ENCODE peak calls at places on chromosomes 5 and 9, in four cellular contexts. One of them, this sample, is unnamed.

GRCh38 chr9:127450170-127450830 is 906 bp downstream of the RPL12 start:
- DNase-seq in psoas muscle: no peak
- DNase-seq in cardiac muscle cell: peak
- DNase-seq in AG04449: no peak
- DNase-seq in this sample: no peak

GRCh38 chr5:69493235-69493925 is 790 bp downstream of the OCLN start:
- DNase-seq in psoas muscle: no peak
- DNase-seq in AG04449: no peak
- DNase-seq in cardiac muscle cell: peak
- DNase-seq in this sample: no peak

GRCh38 chr5:52846443-52846842 is 58.7 kb downstream of the ITGA1 start:
- DNase-seq in psoas muscle: no peak
- DNase-seq in cardiac muscle cell: no peak
- DNase-seq in AG04449: no peak
- DNase-seq in this sample: no peak

GRCh38 chr5:116759860-116760644 is 185.4 kb upstream of the SEMA6A start:
- DNase-seq in AG04449: no peak
- DNase-seq in psoas muscle: peak
- DNase-seq in cardiac muscle cell: no peak
- DNase-seq in this sample: no peak

GRCh38 chr9:32596096-32596865 is 23.3 kb upstream of the NDUFB6 start:
- DNase-seq in cardiac muscle cell: no peak
- DNase-seq in psoas muscle: no peak
- DNase-seq in AG04449: no peak
- DNase-seq in this sample: no peak

GRCh38 chr5:127941646-127942045 is 141.9 kb upstream of the SLC12A2 start:
- DNase-seq in psoas muscle: no peak
- DNase-seq in cardiac muscle cell: no peak
- DNase-seq in AG04449: no peak
- DNase-seq in this sample: no peak

GRCh38 chr9:127878652-127879377 is 1.3 kb upstream of the AK1 start:
- DNase-seq in psoas muscle: no peak
- DNase-seq in cardiac muscle cell: no peak
- DNase-seq in AG04449: no peak
- DNase-seq in this sample: no peak

GRCh38 chr9:98085955-98086354 is 29.4 kb downstream of the NANS start:
- DNase-seq in AG04449: no peak
- DNase-seq in psoas muscle: no peak
- DNase-seq in cardiac muscle cell: peak
- DNase-seq in this sample: no peak

GRCh38 chr5:79521156-79521555 is 7.2 kb upstream of the HOMER1 start:
- DNase-seq in AG04449: no peak
- DNase-seq in cardiac muscle cell: no peak
- DNase-seq in psoas muscle: no peak
- DNase-seq in this sample: no peak

GRCh38 chr5:53381-54174 is 38.4 kb upstream of the PLEKHG4B start:
- DNase-seq in psoas muscle: no peak
- DNase-seq in cardiac muscle cell: peak
- DNase-seq in AG04449: no peak
- DNase-seq in this sample: no peak

GRCh38 chr9:125749287-125749935 is 2.2 kb downstream of the PBX3 start:
- DNase-seq in psoas muscle: no peak
- DNase-seq in AG04449: no peak
- DNase-seq in cardiac muscle cell: no peak
- DNase-seq in this sample: no peak

GRCh38 chr5:126487596-126487995 is 64.4 kb downstream of the GRAMD2B start:
- DNase-seq in AG04449: no peak
- DNase-seq in psoas muscle: no peak
- DNase-seq in cardiac muscle cell: no peak
- DNase-seq in this sample: no peak

GRCh38 chr5:35777358-35778087 is 79.2 kb upstream of the IL7R start:
- DNase-seq in cardiac muscle cell: peak
- DNase-seq in psoas muscle: no peak
- DNase-seq in AG04449: peak
- DNase-seq in this sample: peak

GRCh38 chr9:71709384-71709783 is 58.9 kb downstream of the CEMIP2 start:
- DNase-seq in psoas muscle: no peak
- DNase-seq in cardiac muscle cell: no peak
- DNase-seq in AG04449: no peak
- DNase-seq in this sample: no peak

GRCh38 chr9:7802666-7803065 is 3.1 kb upstream of the DMAC1 start:
- DNase-seq in psoas muscle: no peak
- DNase-seq in AG04449: no peak
- DNase-seq in cardiac muscle cell: no peak
- DNase-seq in this sample: no peak

GRCh38 chr9:81492710-81493447 is 196.5 kb downstream of the TLE1 start:
- DNase-seq in psoas muscle: no peak
- DNase-seq in AG04449: peak
- DNase-seq in cardiac muscle cell: no peak
- DNase-seq in this sample: peak

GRCh38 chr5:149371296-149371962 is 7.7 kb downstream of the IL17B start:
- DNase-seq in cardiac muscle cell: peak
- DNase-seq in AG04449: no peak
- DNase-seq in psoas muscle: peak
- DNase-seq in this sample: no peak

GRCh38 chr5:4862500-4862899 is 277.6 kb upstream of the ADAMTS16 start:
- DNase-seq in AG04449: peak
- DNase-seq in psoas muscle: no peak
- DNase-seq in cardiac muscle cell: peak
- DNase-seq in this sample: peak

GRCh38 chr5:81639556-81639955 is 111.3 kb downstream of the SSBP2 start:
- DNase-seq in AG04449: no peak
- DNase-seq in psoas muscle: no peak
- DNase-seq in cardiac muscle cell: no peak
- DNase-seq in this sample: no peak

GRCh38 chr9:137875354-137875753 is 2.2 kb upstream of the CACNA1B start:
- DNase-seq in cardiac muscle cell: no peak
- DNase-seq in AG04449: no peak
- DNase-seq in psoas muscle: no peak
- DNase-seq in this sample: no peak

GRCh38 chr5:23571059-23571458 is 63.6 kb downstream of the PRDM9 start:
- DNase-seq in cardiac muscle cell: no peak
- DNase-seq in psoas muscle: no peak
- DNase-seq in AG04449: no peak
- DNase-seq in this sample: no peak

GRCh38 chr5:93596310-93596675 is 13.3 kb downstream of the NR2F1 start:
- DNase-seq in psoas muscle: no peak
- DNase-seq in AG04449: no peak
- DNase-seq in cardiac muscle cell: no peak
- DNase-seq in this sample: no peak

GRCh38 chr5:32059779-32060178 is 114.3 kb downstream of the GOLPH3 start:
- DNase-seq in cardiac muscle cell: no peak
- DNase-seq in AG04449: no peak
- DNase-seq in psoas muscle: no peak
- DNase-seq in this sample: no peak

GRCh38 chr5:32055891-32056866 is 117.9 kb downstream of the GOLPH3 start:
- DNase-seq in cardiac muscle cell: peak
- DNase-seq in psoas muscle: no peak
- DNase-seq in AG04449: no peak
- DNase-seq in this sample: no peak

GRCh38 chr5:32061236-32061635 is 112.9 kb downstream of the GOLPH3 start:
- DNase-seq in psoas muscle: no peak
- DNase-seq in AG04449: no peak
- DNase-seq in cardiac muscle cell: no peak
- DNase-seq in this sample: no peak

GRCh38 chr5:32058101-32058500 is 116.0 kb downstream of the GOLPH3 start:
- DNase-seq in psoas muscle: no peak
- DNase-seq in cardiac muscle cell: no peak
- DNase-seq in AG04449: no peak
- DNase-seq in this sample: no peak

DNA sequence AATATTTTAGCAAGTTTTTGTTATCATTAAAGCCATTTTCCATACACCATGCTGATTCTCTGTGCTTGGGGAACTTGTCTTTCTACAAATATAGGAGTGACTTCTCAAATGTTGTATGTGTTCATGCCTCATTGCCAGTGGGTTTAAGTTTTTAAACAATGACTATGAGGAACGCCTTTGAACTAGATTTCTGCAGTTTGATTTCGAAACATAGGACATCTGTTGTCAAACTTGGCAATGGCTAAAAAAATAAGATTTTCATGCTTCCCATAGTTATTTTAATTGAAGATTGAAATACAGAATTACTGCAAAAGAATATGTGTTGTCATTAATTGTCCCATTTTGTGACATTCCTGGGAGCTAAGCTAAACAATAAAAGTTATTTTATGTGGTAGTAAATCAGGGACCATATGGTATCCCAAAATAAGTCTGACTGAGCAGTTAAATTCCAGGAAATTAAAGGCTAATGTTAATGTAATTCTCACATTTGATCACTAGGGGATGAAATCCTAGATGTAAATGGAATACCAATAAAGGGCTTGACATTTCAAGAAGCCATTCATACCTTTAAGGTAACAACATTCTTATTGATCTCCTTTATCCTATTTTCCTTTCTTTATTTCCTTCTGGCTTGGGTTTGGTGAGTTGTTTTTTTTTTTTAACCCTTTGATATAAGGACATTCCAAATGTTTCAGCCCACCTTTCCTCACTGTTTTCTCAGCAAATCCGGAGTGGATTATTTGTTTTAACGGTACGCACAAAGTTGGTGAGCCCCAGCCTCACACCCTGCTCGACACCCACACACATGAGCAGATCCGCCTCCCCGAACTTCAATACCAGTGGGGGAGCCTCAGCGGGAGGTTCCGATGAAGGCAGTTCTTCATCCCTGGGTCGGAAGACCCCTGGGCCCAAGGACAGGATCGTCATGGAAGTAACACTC is 116.7 kb downstream of the GOLPH3 start:
- DNase-seq in psoas muscle: no peak
- DNase-seq in AG04449: no peak
- DNase-seq in cardiac muscle cell: no peak
- DNase-seq in this sample: no peak
- TF ChIP-seq CTCF in psoas muscle: peak
- TF ChIP-seq CTCF in AG04449: no peak
- TF ChIP-seq CTCF in cardiac muscle cell: peak
- TF ChIP-seq CTCF in this sample: no peak

GRCh38 chr5:103122242-103122641 is 2.1 kb downstream of the PPIP5K2 start:
- DNase-seq in psoas muscle: no peak
- DNase-seq in cardiac muscle cell: no peak
- DNase-seq in AG04449: no peak
- DNase-seq in this sample: no peak
- H3K4me3 ChIP-seq in psoas muscle: no peak
- H3K4me3 ChIP-seq in cardiac muscle cell: no peak
- H3K4me3 ChIP-seq in AG04449: no peak
- H3K4me3 ChIP-seq in this sample: no peak

DNA sequence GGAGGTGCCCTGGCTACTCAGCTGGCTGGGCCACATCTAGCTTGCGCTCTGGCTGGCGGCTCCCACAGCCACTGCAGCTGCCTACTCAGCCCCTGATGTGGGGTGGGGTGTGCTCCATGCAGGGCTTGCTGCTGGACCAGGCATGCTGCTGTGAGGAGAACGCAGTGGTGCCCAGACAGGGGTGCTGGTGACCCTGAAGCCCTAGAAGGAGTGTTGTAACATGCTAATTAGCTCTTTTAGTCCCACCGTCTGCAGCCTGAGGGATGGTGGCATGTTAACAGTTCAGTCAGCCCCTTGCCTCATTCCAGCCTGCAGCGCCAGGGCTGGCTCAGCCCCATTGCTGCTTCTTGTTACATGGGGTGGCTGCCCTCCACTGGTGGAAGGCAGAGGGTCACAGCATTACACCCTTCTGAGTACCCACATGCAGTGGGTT is 642.3 kb downstream of the DMRTA1 start:
- DNase-seq in psoas muscle: no peak
- DNase-seq in cardiac muscle cell: peak
- DNase-seq in AG04449: no peak
- DNase-seq in this sample: no peak
- TF ChIP-seq CTCF in psoas muscle: peak
- TF ChIP-seq CTCF in cardiac muscle cell: no peak
- TF ChIP-seq CTCF in AG04449: no peak
- TF ChIP-seq CTCF in this sample: no peak

DNA sequence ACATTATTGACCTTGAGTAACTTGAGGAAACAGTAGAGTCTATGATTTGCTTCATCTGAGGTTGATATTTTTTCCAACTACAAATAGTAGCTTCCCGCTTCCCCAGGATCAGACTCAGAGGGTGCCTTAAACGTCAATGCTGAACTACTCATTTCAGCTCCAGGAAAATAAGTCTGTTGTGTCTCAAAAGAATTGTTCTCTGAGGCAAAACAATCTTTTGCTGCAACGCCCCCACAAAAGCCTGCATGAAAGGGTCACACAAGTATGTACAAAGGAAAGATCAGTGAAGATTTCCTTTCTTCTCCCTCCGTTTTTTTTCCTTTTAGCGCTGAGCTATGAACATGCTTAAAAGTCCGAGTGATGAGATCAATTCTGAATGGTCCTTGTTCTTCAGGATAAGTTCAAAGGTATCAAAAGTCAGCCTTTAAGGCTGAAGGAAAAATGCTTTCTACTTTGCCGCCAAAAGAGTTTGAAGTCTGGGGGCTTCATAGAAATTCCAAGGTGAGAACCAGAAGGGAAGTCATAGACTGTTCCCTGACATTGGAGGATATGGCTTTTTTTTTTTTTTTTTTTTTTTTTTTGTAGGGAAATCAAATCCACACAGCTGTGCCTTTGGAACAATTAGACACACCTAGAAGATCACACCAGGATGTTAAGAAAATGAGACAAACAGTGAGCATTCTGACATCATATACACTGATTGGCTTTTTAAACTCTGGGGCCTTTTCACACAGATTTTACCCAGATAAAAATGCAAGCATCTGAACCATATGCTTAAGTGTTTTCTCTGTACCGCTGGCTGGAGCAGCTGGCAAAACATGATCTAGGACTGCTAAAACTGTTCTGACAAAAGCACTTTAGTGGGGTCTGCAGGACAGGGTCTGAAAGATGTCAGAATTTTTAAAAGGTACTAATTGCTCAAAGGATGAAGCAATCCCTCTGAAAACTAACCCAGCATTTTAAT is 329.3 kb downstream of the ENC1 start:
- DNase-seq in AG04449: no peak
- DNase-seq in psoas muscle: no peak
- DNase-seq in cardiac muscle cell: no peak
- DNase-seq in this sample: no peak
- H3K4me3 ChIP-seq in AG04449: no peak
- H3K4me3 ChIP-seq in psoas muscle: no peak
- H3K4me3 ChIP-seq in cardiac muscle cell: no peak
- H3K4me3 ChIP-seq in this sample: no peak

DNA sequence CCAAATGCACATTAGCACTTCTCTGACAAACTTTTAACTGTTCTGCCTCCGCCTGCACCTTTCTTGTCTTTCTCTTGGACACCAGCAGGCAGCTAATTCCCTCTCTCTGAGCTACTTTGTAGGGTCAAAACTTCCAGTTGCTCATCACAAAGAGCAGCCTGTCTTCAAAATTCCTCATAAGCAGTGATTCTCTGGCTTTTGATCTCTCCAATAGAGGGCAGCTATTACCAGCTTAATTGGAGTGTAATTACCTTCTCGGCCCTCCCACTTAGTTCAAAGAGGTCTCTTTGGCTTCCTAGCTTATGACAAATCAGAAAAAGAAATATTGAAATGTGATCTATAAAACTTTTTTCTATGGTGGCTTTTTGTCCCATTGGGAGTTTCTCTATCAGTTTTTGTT is 43.6 kb upstream of the RAD23B start:
- DNase-seq in psoas muscle: no peak
- DNase-seq in AG04449: no peak
- DNase-seq in cardiac muscle cell: no peak
- DNase-seq in this sample: no peak
- TF ChIP-seq CTCF in psoas muscle: peak
- TF ChIP-seq CTCF in AG04449: no peak
- TF ChIP-seq CTCF in cardiac muscle cell: peak
- TF ChIP-seq CTCF in this sample: peak

GRCh38 chr5:102809033-102809432 is 53.9 kb downstream of the PAM start:
- DNase-seq in psoas muscle: no peak
- DNase-seq in AG04449: no peak
- DNase-seq in cardiac muscle cell: no peak
- DNase-seq in this sample: no peak
- H3K4me3 ChIP-seq in psoas muscle: peak
- H3K4me3 ChIP-seq in AG04449: no peak
- H3K4me3 ChIP-seq in cardiac muscle cell: no peak
- H3K4me3 ChIP-seq in this sample: no peak

This sample was measured in AG09309.